ENCODE peak calls at places on chromosomes 6 and 20, in eight cellular contexts. K is Peyer's patch; D is OCI-LY7; W is PC-9; R is mammary epithelial cell; L is PC-3; A is CD8-positive, alpha-beta T cell; F is heart right ventricle. P is an unnamed sample.

GRCh38 chr6:150004101-150004782 is 21.1 kb downstream of the RAET1L start:
- DNase-seq in K (no peak), D (peak), W (no peak), R (no peak), L (no peak), A (no peak), F (no peak), P (no peak)

GRCh38 chr6:13404115-13404891 is 76.0 kb upstream of the TBC1D7 start:
- DNase-seq in K (no peak), D (no peak), W (no peak), R (peak), L (peak), A (no peak), F (peak), P (no peak)

GRCh38 chr6:9540126-9540525 is 874.7 kb downstream of the TFAP2A start:
- DNase-seq in K (no peak), D (no peak), W (no peak), R (no peak), L (no peak), A (no peak), F (no peak), P (no peak)

GRCh38 chr20:63703471-63703975 is 4.3 kb downstream of the ARFRP1 start:
- DNase-seq in K (peak), D (no peak), W (peak), R (no peak), L (no peak), A (no peak), F (no peak), P (no peak)

GRCh38 chr20:63092660-63093215 is 86.0 kb upstream of the BHLHE23 start:
- DNase-seq in K (peak), D (no peak), W (no peak), R (no peak), L (no peak), A (no peak), F (no peak), P (no peak)

GRCh38 chr20:11935754-11936551 is 18.3 kb downstream of the BTBD3 start:
- DNase-seq in K (no peak), D (no peak), W (no peak), R (no peak), L (no peak), A (no peak), F (no peak), P (no peak)

GRCh38 chr6:3209114-3210023 is 18.1 kb downstream of the TUBB2B start:
- DNase-seq in K (peak), D (peak), W (peak), R (peak), L (peak), A (no peak), F (no peak), P (peak)

GRCh38 chr6:39926668-39927067 is 7.6 kb downstream of the MOCS1 start:
- DNase-seq in K (no peak), D (no peak), W (no peak), R (peak), L (no peak), A (no peak), F (no peak), P (peak)

GRCh38 chr20:18705490-18705889 is 108.1 kb upstream of the SCP2D1 start:
- DNase-seq in K (no peak), D (no peak), W (no peak), R (no peak), L (no peak), A (no peak), F (no peak), P (no peak)

GRCh38 chr20:32281711-32282110 is 4.3 kb downstream of the KIF3B start:
- DNase-seq in K (no peak), D (no peak), W (no peak), R (no peak), L (no peak), A (no peak), F (no peak), P (no peak)

GRCh38 chr6:94323853-94324252 is 904.5 kb upstream of the EPHA7 start:
- DNase-seq in K (no peak), D (no peak), W (no peak), R (no peak), L (peak), A (no peak), F (no peak), P (no peak)

GRCh38 chr6:148557796-148558457 is 188.9 kb upstream of the UST start:
- DNase-seq in K (no peak), D (peak), W (no peak), R (no peak), L (no peak), A (no peak), F (no peak), P (no peak)

GRCh38 chr20:14064921-14065320 is 69.6 kb downstream of the MACROD2 start:
- DNase-seq in K (no peak), D (no peak), W (no peak), R (no peak), L (no peak), A (no peak), F (no peak), P (no peak)

GRCh38 chr20:35326021-35326731 is 34.0 kb upstream of the FAM83C start:
- DNase-seq in K (no peak), D (no peak), W (no peak), R (no peak), L (no peak), A (no peak), F (no peak), P (no peak)

GRCh38 chr6:167863897-167864296 is 37.2 kb downstream of the AFDN start:
- DNase-seq in K (no peak), D (no peak), W (no peak), R (no peak), L (no peak), A (no peak), F (no peak), P (no peak)

GRCh38 chr6:149755300-149756260 is 6.0 kb downstream of the PCMT1 start:
- DNase-seq in K (no peak), D (peak), W (no peak), R (no peak), L (no peak), A (no peak), F (no peak), P (no peak)

GRCh38 chr6:17979479-17979878 is 8.0 kb downstream of the KIF13A start:
- DNase-seq in K (no peak), D (no peak), W (no peak), R (no peak), L (no peak), A (no peak), F (no peak), P (no peak)

GRCh38 chr6:138229663-138230194 is 11.4 kb upstream of the PBOV1 start:
- DNase-seq in K (no peak), D (no peak), W (no peak), R (no peak), L (no peak), A (no peak), F (no peak), P (no peak)

GRCh38 chr6:138226011-138226410 is 7.7 kb upstream of the PBOV1 start:
- DNase-seq in K (no peak), D (no peak), W (no peak), R (no peak), L (no peak), A (no peak), F (no peak), P (no peak)

GRCh38 chr6:138229072-138229471 is 10.8 kb upstream of the PBOV1 start:
- DNase-seq in K (no peak), D (no peak), W (peak), R (no peak), L (no peak), A (no peak), F (no peak), P (no peak)

GRCh38 chr6:138227316-138227781 is 9.1 kb upstream of the PBOV1 start:
- DNase-seq in K (peak), D (no peak), W (no peak), R (no peak), L (peak), A (no peak), F (no peak), P (no peak)

GRCh38 chr6:138226701-138227315 is 8.5 kb upstream of the PBOV1 start:
- DNase-seq in K (no peak), D (no peak), W (no peak), R (no peak), L (no peak), A (no peak), F (no peak), P (no peak)
- H3K27ac ChIP-seq in K (peak), D (no peak), W (no peak), R (no peak), L (peak), A (no peak), F (no peak), P (no peak)

GRCh38 chr6:33761922-33762629 is 15.4 kb upstream of the IP6K3 start:
- DNase-seq in K (peak), D (peak), W (peak), R (peak), L (peak), A (no peak), F (peak), P (peak)
- TF ChIP-seq CTCF in K (peak), D (peak), W (peak), R (peak), L (peak), A (no peak), F (peak), P (peak)

DNA sequence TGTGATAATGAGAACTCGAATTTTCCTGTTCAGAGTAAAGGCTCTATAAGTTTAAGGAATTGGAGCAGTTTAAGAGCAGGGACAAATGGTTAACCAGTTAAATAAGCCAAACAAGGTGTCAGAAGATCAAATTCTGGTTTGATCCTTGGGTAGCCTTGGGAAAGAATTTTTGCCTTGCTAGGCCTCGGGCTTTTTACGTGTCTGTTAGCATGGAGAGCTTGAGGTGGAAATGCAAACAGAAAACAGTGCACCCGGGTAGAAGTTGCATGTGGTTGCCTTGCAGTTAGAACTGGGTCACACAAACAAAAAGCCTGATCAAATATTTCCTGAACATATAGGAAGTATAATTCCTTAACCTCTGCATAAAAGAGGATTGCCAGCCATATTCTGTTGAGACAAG is 58.3 kb downstream of the RIN2 start:
- DNase-seq in K (no peak), D (no peak), W (no peak), R (no peak), L (peak), A (no peak), F (no peak), P (no peak)
- H3K27ac ChIP-seq in K (no peak), D (no peak), W (peak), R (peak), L (peak), A (no peak), F (peak), P (no peak)

DNA sequence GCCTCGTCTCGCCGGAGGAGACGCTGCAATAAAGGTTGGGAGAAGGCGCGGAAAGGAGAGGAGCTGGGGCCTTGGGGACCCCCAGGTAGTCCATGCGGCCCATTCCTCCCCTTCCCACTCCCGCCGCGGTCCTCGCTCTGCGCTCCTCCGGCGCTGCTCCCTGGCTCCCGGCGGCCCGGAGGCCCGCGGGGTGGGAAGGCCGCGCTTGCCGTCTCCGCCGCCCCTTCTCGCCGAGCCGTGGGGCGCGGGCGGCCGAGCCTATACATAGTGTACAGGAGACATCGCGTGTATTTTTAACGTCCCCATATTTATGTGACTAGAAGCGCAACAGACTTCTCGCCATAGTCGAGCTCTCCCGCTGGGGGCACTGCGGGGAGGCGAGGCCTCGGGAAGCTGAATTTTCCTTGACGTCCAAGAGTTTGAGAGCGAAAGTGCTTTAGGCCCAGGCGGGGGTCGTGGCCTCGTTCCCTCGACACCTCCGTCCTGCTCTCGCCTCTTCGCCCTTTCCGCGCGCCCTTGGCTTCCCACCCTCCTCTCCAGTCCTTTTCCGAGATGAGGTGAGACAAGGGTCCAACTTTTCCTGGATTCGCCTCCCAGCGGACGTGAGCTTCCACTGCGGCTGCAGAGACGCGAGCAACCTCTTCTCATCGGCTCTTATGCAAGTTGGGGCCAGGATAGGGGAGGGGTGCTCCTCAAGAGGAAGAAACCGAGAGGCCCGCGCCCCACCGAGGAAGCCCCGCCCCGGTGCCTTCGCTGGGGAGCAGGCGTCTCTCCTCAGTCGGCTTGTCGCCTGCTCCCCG is 29.0 kb downstream of the SLC12A5 start:
- DNase-seq in K (no peak), D (no peak), W (no peak), R (no peak), L (no peak), A (no peak), F (peak), P (peak)
- TF ChIP-seq CTCF in K (no peak), D (no peak), W (no peak), R (peak), L (no peak), A (no peak), F (no peak), P (peak)

DNA sequence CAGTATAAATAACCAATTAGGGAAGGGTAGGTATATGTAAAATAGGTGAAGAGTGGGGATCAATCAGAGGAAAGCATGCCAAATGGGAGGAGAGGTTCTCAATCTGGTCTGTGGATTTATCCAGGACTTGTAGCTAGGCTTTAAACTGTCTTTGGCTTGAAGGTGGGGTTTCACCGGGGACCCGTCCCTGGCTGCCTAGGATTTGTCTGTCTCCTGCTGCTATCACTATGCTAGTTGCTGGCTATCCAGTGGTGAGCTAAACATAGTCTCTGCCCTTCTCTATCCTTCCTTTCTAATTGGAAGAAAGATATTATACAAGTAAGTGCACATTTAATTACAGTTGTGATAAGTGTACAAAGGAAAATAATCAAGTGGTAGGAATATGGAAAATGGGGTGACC is 58.8 kb downstream of the DOP1A start:
- DNase-seq in K (no peak), D (no peak), W (no peak), R (no peak), L (no peak), A (no peak), F (no peak), P (no peak)
- H3K27ac ChIP-seq in K (no peak), D (no peak), W (no peak), R (no peak), L (no peak), A (no peak), F (no peak), P (no peak)

GRCh38 chr6:37097335-37097734 is 72.6 kb upstream of the PIM1 start:
- DNase-seq in K (no peak), D (no peak), W (no peak), R (no peak), L (no peak), A (no peak), F (no peak), P (no peak)

GRCh38 chr6:37096025-37096424 is 73.9 kb upstream of the PIM1 start:
- DNase-seq in K (no peak), D (no peak), W (no peak), R (no peak), L (no peak), A (no peak), F (no peak), P (no peak)

GRCh38 chr6:37092851-37093727 is 76.9 kb upstream of the PIM1 start:
- DNase-seq in K (no peak), D (no peak), W (peak), R (peak), L (no peak), A (no peak), F (no peak), P (no peak)

GRCh38 chr6:37089783-37090182 is 80.2 kb upstream of the PIM1 start:
- DNase-seq in K (no peak), D (no peak), W (no peak), R (no peak), L (no peak), A (no peak), F (no peak), P (no peak)

DNA sequence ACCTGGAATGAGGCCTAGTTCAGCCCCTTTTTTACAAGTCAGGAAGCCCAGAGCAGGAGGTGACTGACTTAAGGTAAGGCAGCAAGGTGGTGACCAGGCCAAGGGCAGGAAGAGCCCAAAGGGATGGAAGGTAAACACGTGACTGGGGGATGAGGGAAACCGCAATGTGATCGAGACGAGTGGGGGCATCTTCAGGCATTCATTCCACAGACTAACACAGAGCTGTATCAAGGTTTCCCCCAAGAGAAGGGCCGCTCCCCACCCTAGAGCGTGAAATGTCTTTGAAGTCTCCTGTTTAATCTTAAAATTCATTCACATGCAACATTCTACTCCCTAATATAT is 76.3 kb upstream of the PIM1 start:
- DNase-seq in K (no peak), D (no peak), W (no peak), R (no peak), L (no peak), A (no peak), F (no peak), P (no peak)
- TF ChIP-seq CTCF in K (no peak), D (no peak), W (no peak), R (no peak), L (no peak), A (no peak), F (no peak), P (no peak)